ENCODE peak calls at places on chromosomes 16 and 17, in five cellular contexts. D is DMS 273 treated with DMSO at 0.1 percent for 48 hours, X is OCI-LY7, Q is posterior cingulate gyrus, M is NCI-H345. Z is an unnamed sample.

GRCh38 chr16:56451753-56452689 is 667 bp downstream of the OGFOD1 start:
- DNase-seq in X (peak), D (no peak), Q (no peak), M (no peak), Z (no peak)

GRCh38 chr16:88017551-88018101 is 66.4 kb downstream of the BANP start:
- DNase-seq in D (no peak), Q (no peak), M (no peak), X (no peak), Z (no peak)

GRCh38 chr16:83365166-83365565 is 442.6 kb upstream of the HSBP1 start:
- DNase-seq in Q (no peak), M (no peak), X (no peak), D (no peak), Z (no peak)

GRCh38 chr17:19769946-19770652 is 22.0 kb upstream of the ALDH3A1 start:
- DNase-seq in D (no peak), Q (no peak), M (no peak), X (no peak), Z (no peak)

GRCh38 chr17:76089680-76090516 is 10.9 kb downstream of the ZACN start:
- DNase-seq in X (no peak), Q (no peak), D (no peak), M (no peak), Z (no peak)

GRCh38 chr17:60524463-60525346 is 1.3 kb downstream of the APPBP2 start:
- DNase-seq in X (peak), D (peak), M (no peak), Q (no peak), Z (no peak)

GRCh38 chr17:3972281-3972731 is 8.1 kb upstream of the ATP2A3 start:
- DNase-seq in D (no peak), M (no peak), Q (no peak), X (no peak), Z (no peak)

GRCh38 chr17:4818276-4818675 is 11.3 kb downstream of the PLD2 start:
- DNase-seq in X (no peak), Q (no peak), M (no peak), D (no peak), Z (no peak)

GRCh38 chr17:320809-321385 is 31.7 kb downstream of the RPH3AL start:
- DNase-seq in Q (no peak), M (no peak), D (no peak), X (no peak), Z (no peak)

GRCh38 chr17:17321356-17322025 is 18.3 kb downstream of the NT5M start:
- DNase-seq in X (no peak), M (no peak), D (no peak), Q (no peak), Z (no peak)

GRCh38 chr17:62802531-62803205 is 5.4 kb downstream of the MARCHF10 start:
- DNase-seq in M (peak), X (no peak), D (no peak), Q (no peak), Z (no peak)

GRCh38 chr17:1782171-1782567 is 20.3 kb downstream of the SERPINF1 start:
- DNase-seq in X (no peak), Q (no peak), M (no peak), D (no peak), Z (no peak)

GRCh38 chr17:60229189-60229802 is 79.5 kb downstream of the CA4 start:
- DNase-seq in X (peak), Q (no peak), M (no peak), D (no peak), Z (no peak)

GRCh38 chr17:45579529-45580495 is 89.3 kb upstream of the PLEKHM1 start:
- DNase-seq in Q (no peak), D (no peak), M (no peak), X (no peak), Z (no peak)

GRCh38 chr16:80300876-80301275 is 239.9 kb upstream of the DYNLRB2 start:
- DNase-seq in M (no peak), Q (no peak), D (no peak), X (no peak), Z (no peak)

GRCh38 chr17:64212122-64212521 is 50.9 kb downstream of the TEX2 start:
- DNase-seq in X (no peak), Q (no peak), M (no peak), D (no peak), Z (no peak)

GRCh38 chr16:47916266-47916665 is 239.5 kb downstream of the ABCC12 start:
- DNase-seq in M (no peak), X (no peak), Q (no peak), D (no peak), Z (no peak)

GRCh38 chr17:60067871-60068270 is 10.8 kb downstream of the HEATR6 start:
- DNase-seq in X (no peak), M (no peak), Q (no peak), D (no peak), Z (no peak)

GRCh38 chr16:75087040-75087979 is 29.3 kb downstream of the LDHD start:
- DNase-seq in M (peak), D (peak), Q (no peak), X (no peak), Z (peak)

GRCh38 chr16:87418216-87418615 is 26.1 kb downstream of the MAP1LC3B start:
- DNase-seq in D (no peak), Q (no peak), M (no peak), X (no peak), Z (no peak)

GRCh38 chr17:30829022-30829421 is 2.7 kb upstream of the ATAD5 start:
- DNase-seq in Q (no peak), X (no peak), D (no peak), M (no peak), Z (no peak)

GRCh38 chr17:9022553-9023388 is 1.5 kb downstream of the NTN1 start:
- DNase-seq in M (no peak), D (no peak), Q (no peak), X (no peak), Z (no peak)

GRCh38 chr16:78768723-78769122 is 669.3 kb downstream of the WWOX start:
- DNase-seq in X (no peak), Q (no peak), D (no peak), M (no peak), Z (no peak)

GRCh38 chr17:47694818-47695663 is 1.1 kb downstream of the TBKBP1 start:
- DNase-seq in X (peak), M (no peak), D (no peak), Q (peak), Z (no peak)

GRCh38 chr17:48915459-48916282 is 7.5 kb downstream of the UBE2Z start:
- DNase-seq in D (no peak), X (no peak), M (no peak), Q (no peak), Z (no peak)